ENCODE peak calls at places on chromosomes 4 and X, in eight cellular contexts. X, E, B, O, S, C, Y and H are unnamed samples. For H3K4me1, the result is how much of the 10 kb centered on the place peaks cover.

GRCh38 chr4:21827575-21827974 is 121.0 kb downstream of the KCNIP4 start:
- DNase-seq in B (no peak), O (no peak), C (peak), S (peak), E (no peak), X (no peak), Y (no peak), H (no peak)

GRCh38 chr4:2132438-2132837 is 73.3 kb downstream of the NAT8L start:
- DNase-seq in S (no peak), C (no peak), B (no peak), X (no peak), E (no peak), O (no peak), Y (no peak), H (no peak)

GRCh38 chr4:121510260-121510942 is 129.6 kb upstream of the QRFPR start:
- DNase-seq in C (no peak), S (no peak), Y (no peak), X (no peak), E (no peak), B (no peak), O (no peak), H (no peak)

GRCh38 chr4:109560687-109561452 is 824 bp downstream of the MCUB start:
- DNase-seq in Y (peak), O (peak), X (peak), B (no peak), E (no peak), C (peak), S (peak), H (peak)

GRCh38 chr4:111618908-111619307 is 526.3 kb upstream of the FAM241A start:
- DNase-seq in X (peak), C (peak), S (peak), O (no peak), E (no peak), B (no peak), Y (no peak), H (no peak)

GRCh38 chr4:176778491-176778890 is 14.2 kb downstream of the VEGFC start:
- DNase-seq in S (peak), X (no peak), O (no peak), C (peak), B (no peak), Y (no peak), E (no peak), H (no peak)

GRCh38 chr4:152115794-152116193 is 355.0 kb upstream of the GATB start:
- DNase-seq in S (no peak), X (peak), O (no peak), B (no peak), C (no peak), E (no peak), Y (no peak), H (no peak)

GRCh38 chr4:77579406-77580076 is 26.1 kb upstream of the CXCL13 start:
- DNase-seq in X (peak), B (no peak), C (peak), Y (peak), O (no peak), E (no peak), S (peak), H (no peak)

GRCh38 chr4:185567828-185568442 is 32.6 kb upstream of the PDLIM3 start:
- DNase-seq in B (no peak), S (peak), C (peak), X (no peak), O (peak), E (no peak), Y (no peak), H (no peak)

GRCh38 chr4:38980903-38981676 is 51.1 kb downstream of the TMEM156 start:
- DNase-seq in C (peak), E (no peak), Y (no peak), B (no peak), S (peak), X (peak), O (no peak), H (no peak)

GRCh38 chr4:181301735-181302380 is 941.3 kb upstream of the TENM3 start:
- DNase-seq in S (peak), E (peak), B (peak), Y (peak), O (no peak), C (peak), X (peak), H (peak)
- TF ChIP-seq CTCF in S (no peak), E (peak), B (peak), Y (peak), O (no peak), C (peak), X (peak), H (no peak)

GRCh38 chr4:174631901-174632758 is 109.8 kb upstream of the HPGD start:
- DNase-seq in C (peak), E (no peak), O (no peak), B (no peak), S (peak), Y (peak), X (peak), H (no peak)
- H3K4me3 ChIP-seq in C (no peak), E (no peak), O (no peak), B (no peak), S (no peak), Y (no peak), X (no peak), H (no peak)

DNA sequence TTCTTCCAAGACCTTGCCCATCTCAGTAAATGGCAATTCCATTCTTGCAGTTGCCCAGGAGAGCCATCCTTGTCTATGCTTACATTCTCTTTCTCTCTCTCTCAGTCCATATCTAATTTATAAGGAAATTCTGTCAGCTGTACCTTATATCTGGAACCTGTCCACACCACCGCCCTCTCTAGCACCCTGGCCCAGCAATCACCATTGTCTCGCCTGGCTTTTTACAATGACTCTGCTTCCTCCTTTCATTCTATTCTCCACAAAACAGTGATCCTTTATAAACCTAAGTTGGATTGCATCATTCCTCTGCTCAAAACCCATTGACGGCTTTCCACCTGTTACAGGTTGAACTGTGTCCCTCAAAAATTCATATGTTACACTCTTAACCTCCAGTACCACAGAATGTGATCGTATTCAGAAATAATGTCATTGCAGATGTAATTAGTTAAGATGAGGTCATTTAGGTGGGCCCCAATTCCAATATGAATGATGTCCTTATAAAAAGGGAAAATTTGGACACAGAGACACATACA is 31.3 kb downstream of the APBB2 start:
- DNase-seq in E (no peak), Y (no peak), S (no peak), O (no peak), B (no peak), X (no peak), C (no peak), H (no peak)
- H3K4me1 ChIP-seq in E (under half), Y (under half), S (under half), O (under half), B (half or more), X (under half), C (under half), H (under half)

DNA sequence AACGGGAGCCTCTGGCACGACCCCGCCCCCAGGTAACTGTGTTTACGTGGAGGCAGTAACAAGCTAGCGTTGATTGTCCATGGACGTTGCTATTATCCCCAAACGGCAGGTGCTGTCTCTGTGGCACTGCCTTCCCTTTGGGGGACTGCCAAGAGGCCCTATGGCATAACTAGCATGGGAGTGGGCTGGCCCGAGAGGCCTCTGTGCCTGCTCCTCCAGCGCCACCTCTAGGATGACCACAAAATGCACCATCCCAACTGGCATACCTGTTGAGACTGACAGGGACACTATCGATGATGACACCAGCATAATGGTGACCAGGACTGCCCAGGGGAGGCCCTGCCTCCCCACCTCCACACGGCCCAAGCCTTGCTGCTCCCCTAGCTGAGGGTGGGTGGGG is 1.5 kb downstream of the SRPK3 start:
- DNase-seq in X (peak), O (no peak), C (no peak), S (no peak), E (no peak), B (no peak), Y (no peak), H (no peak)
- TF ChIP-seq CTCF in X (peak), O (no peak), C (no peak), S (no peak), E (no peak), B (no peak), Y (no peak), H (no peak)

DNA sequence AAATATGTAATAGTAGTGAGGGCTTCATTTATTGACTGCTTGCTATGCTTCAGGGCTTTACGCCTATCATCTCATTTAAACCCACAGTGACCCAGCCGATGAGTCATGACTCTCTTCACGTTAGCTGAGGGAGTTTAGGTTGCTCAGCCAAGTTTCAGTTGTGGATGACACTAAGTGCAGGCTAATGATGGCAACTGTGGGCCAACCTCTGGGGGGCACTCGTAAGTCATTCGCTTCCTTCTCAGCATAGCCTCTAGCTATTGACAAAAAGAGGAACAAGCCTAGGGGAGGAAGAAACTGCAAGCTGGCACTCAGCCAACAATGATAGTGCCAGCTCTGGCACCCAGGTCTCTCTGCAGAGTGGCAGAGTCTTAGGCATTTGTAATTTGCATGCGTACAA is 325.0 kb downstream of the ARHGAP10 start:
- DNase-seq in O (peak), X (peak), E (peak), C (peak), S (peak), Y (no peak), B (no peak), H (no peak)
- H3K4me3 ChIP-seq in O (no peak), X (no peak), E (no peak), C (no peak), S (no peak), Y (no peak), B (no peak), H (no peak)

GRCh38 chr4:41428205-41428940 is 109.6 kb upstream of the LIMCH1 start:
- DNase-seq in O (no peak), X (peak), Y (no peak), C (no peak), E (no peak), B (no peak), S (peak), H (no peak)

GRCh38 chr4:41428941-41429669 is 108.9 kb upstream of the LIMCH1 start:
- DNase-seq in S (no peak), X (no peak), E (no peak), Y (no peak), B (no peak), O (no peak), C (no peak), H (no peak)

GRCh38 chr4:41432889-41433288 is 105.1 kb upstream of the LIMCH1 start:
- DNase-seq in S (peak), C (peak), B (no peak), E (no peak), O (no peak), Y (no peak), X (peak), H (no peak)

GRCh38 chr4:41432219-41432618 is 105.7 kb upstream of the LIMCH1 start:
- DNase-seq in X (no peak), E (no peak), C (no peak), B (no peak), O (no peak), Y (no peak), S (no peak), H (no peak)

GRCh38 chr4:41430796-41431195 is 107.2 kb upstream of the LIMCH1 start:
- DNase-seq in E (no peak), C (no peak), Y (no peak), S (peak), B (no peak), X (no peak), O (peak), H (no peak)
- H3K4me1 ChIP-seq in E (half or more), C (under half), Y (half or more), S (under half), B (half or more), X (under half), O (under half), H (half or more)